ENCODE peak calls at places on chromosomes 7 and 10, in eight cellular contexts. N, T, Q, B, M, D, V and R are unnamed samples.

GRCh38 chr10:7610651-7611389 is 55.9 kb downstream of the ITIH5 start:
- DNase-seq in N (no peak), T (no peak), Q (peak; percentile 62), B (peak; percentile 44), M (no peak), D (peak; percentile 84), V (no peak), R (no peak)

GRCh38 chr10:85458274-85458673 is 908.3 kb downstream of the GRID1 start:
- DNase-seq in N (no peak), T (no peak), Q (no peak), B (no peak), M (no peak), D (no peak), V (no peak), R (no peak)

GRCh38 chr7:2504818-2505375 is 14.7 kb upstream of the LFNG start:
- DNase-seq in N (no peak), T (no peak), Q (no peak), B (no peak), M (no peak), D (no peak), V (no peak), R (no peak)

GRCh38 chr10:77864151-77864851 is 62.3 kb downstream of the DLG5 start:
- DNase-seq in N (no peak), T (no peak), Q (no peak), B (no peak), M (no peak), D (no peak), V (no peak), R (no peak)

GRCh38 chr10:34916368-34916767 is 101.3 kb upstream of the PARD3 start:
- DNase-seq in N (no peak), T (no peak), Q (no peak), B (no peak), M (no peak), D (no peak), V (no peak), R (no peak)

GRCh38 chr10:130958981-130959751 is 352.4 kb downstream of the TCERG1L start:
- DNase-seq in N (no peak), T (no peak), Q (no peak), B (no peak), M (no peak), D (no peak), V (no peak), R (no peak)

GRCh38 chr7:45394117-45394708 is 180.0 kb upstream of the ADCY1 start:
- DNase-seq in N (peak; percentile 80), T (no peak), Q (no peak), B (no peak), M (no peak), D (no peak), V (no peak), R (no peak)

GRCh38 chr7:105934577-105935185 is 28.4 kb upstream of the CDHR3 start:
- DNase-seq in N (peak; percentile 55), T (no peak), Q (peak; percentile 40), B (no peak), M (peak; percentile 56), D (no peak), V (peak; percentile 64), R (peak; percentile 13)

GRCh38 chr10:80488539-80489066 is 34.5 kb downstream of the TSPAN14 start:
- DNase-seq in N (no peak), T (no peak), Q (no peak), B (no peak), M (peak; percentile 17), D (no peak), V (no peak), R (no peak)

GRCh38 chr7:43588477-43589132 is 5.7 kb downstream of the STK17A start:
- DNase-seq in N (no peak), T (no peak), Q (no peak), B (no peak), M (no peak), D (no peak), V (no peak), R (no peak)

GRCh38 chr7:43589133-43589478 is 6.2 kb downstream of the STK17A start:
- DNase-seq in N (no peak), T (no peak), Q (no peak), B (no peak), M (no peak), D (no peak), V (no peak), R (no peak)

GRCh38 chr7:43590862-43591550 is 8.1 kb downstream of the STK17A start:
- DNase-seq in N (no peak), T (peak; percentile 87), Q (no peak), B (no peak), M (no peak), D (no peak), V (no peak), R (no peak)

GRCh38 chr7:43591551-43592180 is 8.8 kb downstream of the STK17A start:
- DNase-seq in N (no peak), T (no peak), Q (no peak), B (no peak), M (no peak), D (no peak), V (peak; percentile 31), R (no peak)

DNA sequence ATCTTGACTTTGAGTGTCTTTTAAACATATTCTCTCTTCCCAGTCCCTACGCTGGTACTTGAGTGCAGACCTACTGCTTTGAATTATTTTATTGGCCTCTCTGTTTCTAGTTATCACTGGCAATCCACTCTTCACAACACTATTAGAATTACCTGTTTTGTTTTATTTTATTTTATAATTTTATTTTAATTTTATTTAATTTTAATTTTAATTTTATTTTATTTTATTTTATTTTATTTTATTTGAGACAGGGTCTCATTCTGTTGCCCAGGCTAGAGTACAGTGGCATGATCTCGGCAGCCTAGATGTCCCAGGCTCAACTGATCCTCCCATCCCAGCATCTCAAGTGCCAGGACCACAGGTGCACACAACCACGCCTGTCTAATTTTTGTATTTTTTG is 6.8 kb downstream of the STK17A start:
- DNase-seq in N (no peak), T (no peak), Q (no peak), B (no peak), M (no peak), D (no peak), V (no peak), R (no peak)
- TF ChIP-seq EP300 in N (no peak), T (no peak), Q (no peak), B (no peak), M (no peak), D (no peak), V (no peak), R (no peak)

DNA sequence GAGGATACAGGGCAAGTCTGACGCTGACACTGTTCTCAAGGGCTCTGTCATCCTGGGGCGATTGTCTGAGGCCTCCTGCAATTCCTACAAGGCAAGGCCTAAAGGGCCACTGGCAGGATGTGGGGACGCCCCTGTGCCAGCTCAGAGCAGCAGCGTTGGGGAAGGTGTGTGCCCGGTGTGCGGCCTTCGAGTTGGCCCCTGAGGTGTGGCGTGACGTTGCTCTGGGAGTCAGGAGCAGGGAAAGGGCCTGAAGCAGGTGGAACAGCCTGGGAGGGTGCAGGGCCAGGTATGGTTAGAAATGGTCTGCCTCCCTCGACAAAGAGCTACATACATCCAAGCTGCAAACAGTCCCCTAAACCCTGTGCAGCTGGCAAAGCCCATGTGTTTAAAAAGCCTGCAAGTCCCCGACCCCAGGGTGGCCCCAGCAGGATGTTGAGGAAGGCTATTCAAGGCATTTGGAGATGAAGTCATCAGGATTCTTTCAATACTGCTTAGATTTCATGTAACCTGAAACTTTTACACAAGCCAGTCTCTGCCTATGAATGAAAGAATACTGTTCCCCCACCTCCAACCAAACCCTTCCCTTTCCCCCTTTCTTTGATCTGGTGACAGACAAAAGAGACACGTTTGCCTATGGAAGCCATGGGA is 142.5 kb upstream of the TNS3 start:
- DNase-seq in N (peak; percentile 22), T (no peak), Q (no peak), B (no peak), M (peak; percentile 14), D (no peak), V (peak; percentile 83), R (no peak)
- H3K4me3 ChIP-seq in N (no peak overlapping the region), T (no peak overlapping the region), Q (no peak overlapping the region), B (no peak overlapping the region), M (no peak overlapping the region), D (no peak overlapping the region), V (no peak overlapping the region), R (no peak overlapping the region)

GRCh38 chr10:13712799-13713581 is 126.2 kb downstream of the PRPF18 start:
- DNase-seq in N (peak; percentile 60), T (peak; percentile 82), Q (no peak), B (peak; percentile 66), M (peak; percentile 49), D (peak; percentile 93), V (no peak), R (peak; percentile 53)

GRCh38 chr10:13715091-13715490 is 128.3 kb downstream of the PRPF18 start:
- DNase-seq in N (no peak), T (no peak), Q (no peak), B (no peak), M (no peak), D (no peak), V (no peak), R (no peak)

GRCh38 chr10:13708256-13708990 is 121.7 kb downstream of the PRPF18 start:
- DNase-seq in N (no peak), T (no peak), Q (no peak), B (no peak), M (no peak), D (no peak), V (no peak), R (no peak)

GRCh38 chr10:13709931-13710690 is 123.3 kb downstream of the PRPF18 start:
- DNase-seq in N (no peak), T (no peak), Q (no peak), B (no peak), M (peak; percentile 37), D (no peak), V (no peak), R (no peak)

DNA sequence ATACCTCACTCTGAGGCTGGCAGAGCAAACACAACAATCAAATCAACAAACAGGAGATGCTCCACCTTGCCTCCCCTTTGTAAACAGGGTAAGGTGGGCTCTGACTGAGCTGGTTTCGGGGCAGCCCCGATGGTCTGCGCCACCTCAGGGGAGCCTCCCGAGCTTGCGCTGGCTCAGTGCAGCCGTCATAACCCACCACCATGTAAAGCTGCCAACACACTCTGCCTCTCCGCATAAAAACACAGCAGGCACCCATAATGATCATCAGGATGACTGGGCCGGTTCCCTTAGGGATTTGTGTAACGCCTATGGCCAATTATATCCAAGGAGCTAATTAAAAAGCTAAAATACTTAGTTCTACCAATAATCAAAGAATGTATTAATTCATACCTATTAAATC is 124.5 kb downstream of the PRPF18 start:
- DNase-seq in N (no peak), T (no peak), Q (no peak), B (no peak), M (no peak), D (no peak), V (no peak), R (no peak)
- TF ChIP-seq EP300 in N (no peak), T (no peak), Q (no peak), B (no peak), M (no peak), D (no peak), V (no peak), R (no peak)

DNA sequence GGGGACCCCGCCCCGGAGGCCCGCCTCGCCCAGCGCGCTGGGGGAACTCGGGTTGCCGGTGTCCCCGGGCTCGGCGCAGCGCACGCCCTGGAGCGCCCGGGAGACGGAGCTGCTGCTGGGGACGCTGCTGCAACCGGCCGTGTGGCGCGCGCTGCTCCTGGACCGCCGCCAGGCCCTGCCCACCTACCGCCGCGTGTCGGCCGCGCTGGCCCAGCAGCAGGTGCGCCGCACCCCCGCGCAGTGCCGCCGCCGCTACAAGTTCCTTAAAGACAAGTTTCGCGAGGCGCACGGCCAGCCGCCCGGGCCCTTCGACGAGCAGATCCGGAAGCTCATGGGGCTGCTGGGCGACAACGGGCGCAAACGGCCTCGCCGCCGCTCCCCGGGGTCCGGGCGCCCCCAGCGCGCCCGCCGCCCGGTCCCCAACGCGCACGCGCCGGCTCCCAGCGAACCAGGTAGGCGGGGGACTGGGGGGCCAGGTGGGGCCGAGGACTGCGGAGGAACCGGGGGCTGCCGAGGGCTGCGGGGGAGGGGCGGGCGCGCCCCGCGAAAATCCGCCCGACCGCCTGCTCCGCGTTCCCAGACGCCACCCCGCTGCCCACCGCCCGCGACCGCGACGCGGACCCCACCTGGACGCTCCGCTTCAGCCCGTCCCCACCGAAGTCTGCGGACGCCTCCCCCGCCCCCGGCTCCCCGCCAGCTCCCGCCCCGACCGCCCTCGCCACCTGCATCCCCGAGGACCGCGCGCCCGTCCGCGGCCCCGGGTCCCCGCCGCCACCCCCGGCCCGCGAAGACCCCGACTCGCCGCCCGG is 574 bp downstream of the UTF1 start:
- DNase-seq in N (peak; percentile 48), T (no peak), Q (no peak), B (peak; percentile 25), M (no peak), D (no peak), V (no peak), R (no peak)
- H3K4me3 ChIP-seq in N (peak overlapping the region; percentile 37), T (no peak overlapping the region), Q (no peak overlapping the region), B (no peak overlapping the region), M (peak overlapping the region; percentile 35), D (peak overlapping the region; percentile 23), V (no peak overlapping the region), R (no peak overlapping the region)